ENCODE peak calls at places on chromosomes 6 and 20, in four cellular contexts. U, B, H and P are unnamed samples.

GRCh38 chr6:40779399-40779798 is 192.2 kb upstream of the LRFN2 start:
- DNase-seq in B (no peak), H (no peak), U (no peak), P (no peak)

GRCh38 chr20:13449868-13450441 is 188.8 kb downstream of the TASP1 start:
- DNase-seq in H (no peak), B (no peak), U (no peak), P (no peak)

GRCh38 chr6:167893416-167893815 is 66.7 kb downstream of the AFDN start:
- DNase-seq in B (no peak), H (no peak), U (no peak), P (no peak)

GRCh38 chr6:6724319-6725119 is 136.0 kb downstream of the LY86 start:
- DNase-seq in H (peak), B (peak), U (peak), P (no peak)

GRCh38 chr6:52050051-52050405 is 37.4 kb downstream of the PKHD1 start:
- DNase-seq in U (no peak), H (no peak), B (no peak), P (no peak)

GRCh38 chr6:38172739-38173415 is 353.4 kb downstream of the ZFAND3 start:
- DNase-seq in H (peak), U (no peak), B (no peak), P (no peak)

GRCh38 chr20:63744574-63745423 is 5.2 kb downstream of the SLC2A4RG start:
- DNase-seq in H (peak), B (no peak), U (no peak), P (no peak)

GRCh38 chr6:143601501-143601900 is 76.3 kb upstream of the PHACTR2 start:
- DNase-seq in B (no peak), U (no peak), H (no peak), P (no peak)

GRCh38 chr20:63700199-63701050 is 4.0 kb downstream of the TNFRSF6B start:
- DNase-seq in B (no peak), U (peak), H (no peak), P (peak)

GRCh38 chr6:148293181-148293995 is 49.2 kb upstream of the SASH1 start:
- DNase-seq in B (peak), H (peak), U (no peak), P (no peak)

GRCh38 chr20:43460830-43461200 is 3.1 kb downstream of the SRSF6 start:
- DNase-seq in B (no peak), H (no peak), U (no peak), P (peak)

GRCh38 chr6:18260448-18261106 is 3.8 kb downstream of the DEK start:
- DNase-seq in H (no peak), U (no peak), B (no peak), P (no peak)

GRCh38 chr6:90406957-90407356 is 110.3 kb upstream of the BACH2 start:
- DNase-seq in B (no peak), U (no peak), H (no peak), P (no peak)

GRCh38 chr6:129853996-129854711 is 7.0 kb downstream of the TMEM244 start:
- DNase-seq in U (no peak), B (no peak), H (no peak), P (no peak)

GRCh38 chr6:165662041-165662491 is 975 bp downstream of the PDE10A start:
- DNase-seq in U (no peak), H (no peak), B (no peak), P (no peak)

GRCh38 chr6:118660218-118660569 is 8.8 kb upstream of the CEP85L start:
- DNase-seq in U (no peak), B (peak), H (no peak), P (no peak)

GRCh38 chr20:56627122-56628014 is 1.7 kb upstream of the TFAP2C start:
- DNase-seq in B (no peak), H (no peak), U (no peak), P (no peak)

GRCh38 chr6:45351667-45352066 is 23.5 kb downstream of the RUNX2 start:
- DNase-seq in U (no peak), B (no peak), H (no peak), P (no peak)

GRCh38 chr6:105191351-105191750 is 11.5 kb upstream of the POPDC3 start:
- DNase-seq in B (no peak), H (no peak), U (no peak), P (no peak)

GRCh38 chr20:31861346-31862156 is 8.8 kb downstream of the DUSP15 start:
- DNase-seq in U (no peak), B (peak), H (peak), P (peak)

GRCh38 chr6:135750081-135750480 is 101.4 kb upstream of the PDE7B start:
- DNase-seq in H (no peak), U (no peak), B (no peak), P (no peak)

GRCh38 chr6:137904822-137905617 is 38.0 kb downstream of the TNFAIP3 start:
- DNase-seq in U (no peak), H (no peak), B (no peak), P (no peak)

GRCh38 chr6:146345582-146345981 is 198.1 kb upstream of the RAB32 start:
- DNase-seq in H (no peak), B (no peak), U (no peak), P (no peak)

GRCh38 chr20:63522981-63523611 is 2.5 kb downstream of the PPDPF start:
- DNase-seq in H (peak), U (no peak), B (no peak), P (no peak)

GRCh38 chr6:98054453-98054852 is 771.4 kb upstream of the MMS22L start:
- DNase-seq in B (no peak), U (no peak), H (no peak), P (no peak)

GRCh38 chr20:51335329-51335841 is 207.1 kb downstream of the NFATC2 start:
- DNase-seq in H (no peak), U (no peak), B (no peak), P (no peak)

GRCh38 chr6:113596907-113597583 is 260.1 kb upstream of the MARCKS start:
- DNase-seq in H (no peak), U (no peak), B (no peak), P (no peak)
- H3K27ac ChIP-seq in H (peak), U (peak), B (peak), P (no peak)

DNA sequence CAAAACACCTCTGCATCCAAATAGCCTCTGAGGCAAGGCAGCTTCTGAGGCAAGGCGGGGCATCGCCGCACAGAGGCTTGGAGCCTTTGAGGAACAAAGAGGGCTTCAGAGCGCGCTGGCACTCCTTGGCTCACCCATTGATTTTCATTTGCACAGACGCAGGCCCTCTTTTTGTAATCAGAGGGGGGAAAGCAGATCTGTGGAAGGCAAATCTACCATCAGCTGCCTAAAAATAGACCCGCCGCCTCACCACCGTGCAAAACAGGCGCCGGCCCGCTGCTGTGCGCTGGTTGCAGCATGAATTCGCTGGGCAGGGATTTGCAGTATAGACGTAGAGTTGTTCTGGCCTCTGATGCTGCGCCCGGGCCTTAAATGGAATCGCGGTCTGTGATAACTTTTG is 69.9 kb upstream of the STMND1 start:
- DNase-seq in U (no peak), B (no peak), H (peak), P (no peak)
- H3K4me3 ChIP-seq in U (no peak), B (no peak), H (no peak), P (no peak)

DNA sequence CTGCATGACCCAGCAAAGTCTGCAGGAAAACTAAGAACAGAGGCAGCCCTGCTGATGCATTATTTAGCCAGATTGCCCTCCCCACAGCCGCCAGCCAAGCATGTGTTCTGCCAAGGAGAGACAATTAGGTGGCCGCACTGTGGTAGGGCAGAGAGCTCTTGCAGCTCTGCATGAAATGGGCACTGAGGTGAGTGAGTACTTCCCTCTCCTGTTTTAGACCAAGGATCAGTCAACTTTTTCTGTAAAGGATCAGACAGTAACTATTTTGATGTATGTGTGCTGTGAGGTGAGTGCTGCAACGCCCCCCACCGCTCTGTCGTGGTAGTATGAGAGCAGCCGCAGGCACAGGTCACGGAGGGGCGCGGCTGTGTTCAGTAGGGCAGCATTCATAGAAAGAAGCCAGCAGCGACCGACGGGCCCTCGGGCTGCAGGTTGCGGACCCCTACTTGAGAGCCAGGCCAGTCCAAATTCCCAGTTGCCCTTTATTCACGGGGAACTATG is 23.8 kb upstream of the FAM50B start:
- DNase-seq in U (peak), B (no peak), H (peak), P (peak)
- TF ChIP-seq CTCF in U (no peak), B (no peak), H (no peak), P (peak)

GRCh38 chr20:15890358-15890982 is 682.8 kb downstream of the KIF16B start:
- DNase-seq in H (no peak), U (no peak), B (no peak), P (no peak)

GRCh38 chr20:15899972-15900371 is 673.3 kb downstream of the KIF16B start:
- DNase-seq in B (no peak), H (no peak), U (no peak), P (no peak)

GRCh38 chr20:15900443-15900842 is 672.8 kb downstream of the KIF16B start:
- DNase-seq in B (no peak), U (no peak), H (no peak), P (no peak)

GRCh38 chr20:15895126-15895525 is 678.1 kb downstream of the KIF16B start:
- DNase-seq in H (no peak), B (no peak), U (no peak), P (no peak)

DNA sequence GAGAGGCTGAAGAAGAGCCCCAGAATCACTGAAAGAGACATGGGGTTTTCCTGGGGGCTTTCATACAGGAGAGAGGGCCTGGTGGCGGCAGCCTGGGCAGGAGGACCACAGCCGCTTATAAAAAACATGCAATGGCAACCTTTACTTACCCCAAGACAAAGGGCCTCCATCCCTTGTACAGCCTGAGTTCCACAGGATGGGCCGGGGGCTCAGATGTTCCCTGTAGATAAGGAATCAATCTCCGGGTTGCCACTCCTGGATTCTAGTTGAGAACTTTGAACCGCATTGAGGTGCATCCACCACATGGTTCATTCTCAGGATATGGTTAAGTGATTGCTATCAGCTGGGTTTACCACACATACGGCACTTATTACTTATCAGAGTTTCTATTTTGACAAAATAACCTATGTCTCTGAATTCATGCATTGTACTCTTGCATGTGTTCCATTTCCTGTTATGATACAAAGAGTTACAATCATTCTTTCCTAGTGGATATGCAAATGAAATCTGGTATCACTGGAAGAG is 677.6 kb downstream of the KIF16B start:
- DNase-seq in H (no peak), U (no peak), B (no peak), P (no peak)
- H3K27ac ChIP-seq in H (no peak), U (no peak), B (no peak), P (no peak)

DNA sequence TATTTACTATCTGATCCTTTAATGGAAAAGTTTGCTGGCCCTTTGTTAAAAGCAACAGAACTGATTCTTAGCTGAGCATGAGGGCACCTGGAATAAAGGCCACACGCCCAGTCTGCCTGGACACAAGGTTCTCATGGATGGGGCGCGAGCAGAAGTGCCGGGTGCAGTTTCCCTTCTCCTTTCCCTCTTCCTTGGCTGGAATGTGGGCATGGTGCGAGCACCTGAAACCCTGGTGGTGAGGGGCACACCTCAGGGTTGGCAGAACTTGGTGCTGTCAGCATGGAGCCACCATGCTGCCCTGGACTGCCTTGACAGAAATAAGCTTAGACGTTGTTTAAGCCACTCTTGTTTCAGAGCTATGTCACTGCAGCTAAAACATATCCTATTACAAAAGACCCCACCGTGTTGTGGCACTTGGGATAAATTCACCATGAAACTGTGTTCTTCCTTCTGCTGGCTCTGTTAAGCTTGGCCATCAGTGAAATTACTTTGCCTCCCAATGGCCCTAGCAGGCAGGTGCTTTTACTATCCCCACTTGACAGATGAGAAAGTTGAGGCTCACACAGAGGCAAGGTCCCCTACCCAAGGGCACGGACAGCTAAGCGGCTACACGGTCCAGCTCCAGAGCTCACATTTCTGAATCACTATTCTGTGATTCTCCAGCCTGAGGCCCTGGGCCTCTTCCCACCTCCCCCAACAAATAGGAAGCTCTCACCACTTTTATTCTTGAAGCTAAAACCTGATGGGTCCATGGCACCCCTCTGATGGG is 115.9 kb downstream of the PREX1 start:
- DNase-seq in U (peak), H (no peak), B (no peak), P (no peak)
- H3K4me3 ChIP-seq in U (no peak), H (no peak), B (no peak), P (no peak)

DNA sequence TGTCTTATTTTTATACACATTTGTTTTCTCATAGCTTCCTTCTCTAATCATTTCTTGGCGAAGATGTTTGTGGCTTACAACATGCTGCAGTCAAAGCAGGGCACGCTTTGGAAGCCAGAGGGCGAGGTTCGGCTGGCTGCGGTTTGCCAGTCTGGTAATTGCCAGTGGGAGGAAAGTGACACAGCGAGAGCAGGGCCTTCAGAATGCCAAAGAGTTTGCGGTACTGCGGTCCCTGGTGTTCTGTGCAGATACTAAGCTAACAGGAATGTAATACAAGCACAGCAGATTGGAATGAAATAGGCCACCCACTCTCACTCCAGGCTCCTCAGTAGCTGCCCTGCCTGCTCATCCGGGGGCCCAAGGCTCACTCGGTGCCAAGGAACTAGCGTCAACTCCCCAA is 58.7 kb upstream of the TGM3 start:
- DNase-seq in H (no peak), B (no peak), U (no peak), P (peak)
- TF ChIP-seq CTCF in H (no peak), B (no peak), U (no peak), P (no peak)

DNA sequence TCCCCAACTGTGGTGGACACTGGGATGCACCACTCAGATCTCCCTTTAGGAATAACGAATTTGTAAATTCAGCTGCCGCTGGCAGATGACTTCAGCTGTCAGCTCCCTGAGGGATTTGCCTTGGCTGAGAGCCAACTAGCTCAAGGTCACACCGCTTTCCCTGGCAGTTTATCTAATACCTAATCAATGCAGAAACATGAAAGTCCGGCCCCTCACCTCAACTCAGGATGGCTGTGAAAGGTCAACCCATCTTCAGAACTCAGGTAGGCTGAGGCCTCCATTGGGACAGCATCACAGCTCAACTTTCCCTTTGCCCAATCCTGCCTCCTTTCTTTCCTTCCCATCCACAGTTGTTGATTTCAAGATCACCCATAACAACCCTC is 22.8 kb upstream of the SCGN start:
- DNase-seq in H (no peak), B (no peak), U (no peak), P (no peak)
- H3K27ac ChIP-seq in H (no peak), B (no peak), U (no peak), P (no peak)

DNA sequence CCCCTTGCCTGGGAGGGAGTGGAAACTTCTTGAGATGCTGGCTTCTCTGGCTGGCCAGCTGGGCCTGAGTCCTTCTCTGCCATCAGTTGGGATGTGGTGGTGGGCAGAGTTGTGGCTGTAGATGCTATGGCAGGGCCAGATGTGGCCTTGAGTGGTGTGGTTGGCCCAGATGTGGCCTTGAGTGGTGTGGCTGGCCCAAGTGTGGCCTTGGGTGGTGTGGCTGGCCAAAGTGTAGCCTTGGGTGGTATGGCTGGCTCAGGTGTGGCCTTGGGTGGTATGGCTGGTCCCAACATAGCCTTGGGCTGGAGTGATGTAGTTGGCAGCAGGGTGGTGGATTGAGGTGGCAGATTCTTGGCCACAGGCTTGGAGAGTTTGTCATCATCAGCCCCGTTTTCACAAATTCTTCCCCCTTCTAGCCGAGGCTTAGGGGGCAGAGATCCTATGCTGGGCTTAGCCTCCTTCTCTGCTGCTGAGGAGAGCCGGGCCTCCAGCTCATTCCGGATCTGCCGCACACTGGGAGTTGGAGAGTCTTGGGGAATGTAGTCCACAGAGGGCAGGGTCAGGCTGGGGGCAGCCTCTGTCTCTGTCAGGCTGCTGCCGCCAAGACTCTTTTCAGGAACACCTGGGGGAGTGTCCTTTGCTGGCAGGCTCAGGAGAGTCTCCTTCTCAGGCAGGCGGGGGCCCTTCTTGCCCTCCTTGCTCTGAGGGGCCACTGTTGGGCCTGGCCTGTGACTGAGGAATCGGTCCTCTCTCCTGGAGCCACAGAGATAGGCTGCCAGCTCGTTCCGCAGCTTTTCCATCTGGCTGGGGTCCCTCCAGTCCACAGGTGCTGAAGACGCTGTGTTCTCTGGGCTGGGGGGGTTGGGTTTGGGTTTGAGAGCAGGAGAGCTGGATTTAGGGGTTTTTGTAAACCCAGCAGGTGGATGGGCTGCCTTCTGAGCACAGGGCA is 36.4 kb downstream of the C6orf132 start:
- DNase-seq in H (no peak), B (peak), U (no peak), P (no peak)
- H3K4me3 ChIP-seq in H (no peak), B (no peak), U (no peak), P (no peak)